ENCODE peak calls at places on chromosomes 13 and 19, in six cellular contexts. L, M, P, J, B and E are unnamed samples.

GRCh38 chr19:11196406-11197287 is 698 bp downstream of the KANK2 start:
- ATAC-seq in J (peak; percentile 23), P (peak; percentile 69), L (peak; percentile 31), B (peak; percentile 70), M (peak; percentile 66), E (peak; percentile 20)

GRCh38 chr19:2721570-2722540 is 683 bp upstream of the DIRAS1 start:
- ATAC-seq in M (no peak), B (no peak), J (no peak), L (no peak), P (no peak), E (no peak)

GRCh38 chr19:33470040-33470330 is 51.6 kb downstream of the PEPD start:
- ATAC-seq in B (no peak), L (no peak), J (no peak), M (no peak), P (no peak), E (no peak)

GRCh38 chr13:42027286-42027685 is 21.2 kb upstream of the DGKH start:
- ATAC-seq in P (no peak), J (no peak), B (no peak), M (no peak), L (no peak), E (no peak)

GRCh38 chr19:10653732-10654609 is at the start of gene ILF3:
- ATAC-seq in M (peak; percentile 86), P (peak; percentile 87), L (peak; percentile 83), J (peak; percentile 84), B (peak; percentile 96), E (peak; percentile 91)

GRCh38 chr19:3054972-3055740 is 7.1 kb downstream of the TLE5 start:
- ATAC-seq in B (no peak), L (no peak), J (no peak), M (no peak), P (peak; percentile 71), E (no peak)

GRCh38 chr13:24605923-24606372 is 74.3 kb upstream of the ATP12A start:
- ATAC-seq in L (peak; percentile 79), B (peak; percentile 26), J (peak; percentile 94), P (peak; percentile 76), M (peak; percentile 71), E (no peak)

GRCh38 chr13:41919031-41919740 is 41.7 kb downstream of the VWA8 start:
- ATAC-seq in L (peak; percentile 6), M (peak; percentile 61), B (no peak), P (peak; percentile 56), J (peak; percentile 46), E (no peak)

GRCh38 chr13:45297456-45298205 is 43.4 kb downstream of the TPT1 start:
- ATAC-seq in J (no peak), B (no peak), M (no peak), L (peak; percentile 58), P (no peak), E (no peak)

GRCh38 chr19:40933025-40933424 is 51.0 kb upstream of the CYP2A7 start:
- ATAC-seq in L (no peak), J (no peak), P (peak; percentile 77), B (no peak), M (peak; percentile 74), E (no peak)

GRCh38 chr19:39154626-39155100 is 29.1 kb downstream of the PAK4 start:
- ATAC-seq in L (no peak), M (peak; percentile 92), P (peak; percentile 67), J (peak; percentile 56), B (peak; percentile 31), E (no peak)

DNA sequence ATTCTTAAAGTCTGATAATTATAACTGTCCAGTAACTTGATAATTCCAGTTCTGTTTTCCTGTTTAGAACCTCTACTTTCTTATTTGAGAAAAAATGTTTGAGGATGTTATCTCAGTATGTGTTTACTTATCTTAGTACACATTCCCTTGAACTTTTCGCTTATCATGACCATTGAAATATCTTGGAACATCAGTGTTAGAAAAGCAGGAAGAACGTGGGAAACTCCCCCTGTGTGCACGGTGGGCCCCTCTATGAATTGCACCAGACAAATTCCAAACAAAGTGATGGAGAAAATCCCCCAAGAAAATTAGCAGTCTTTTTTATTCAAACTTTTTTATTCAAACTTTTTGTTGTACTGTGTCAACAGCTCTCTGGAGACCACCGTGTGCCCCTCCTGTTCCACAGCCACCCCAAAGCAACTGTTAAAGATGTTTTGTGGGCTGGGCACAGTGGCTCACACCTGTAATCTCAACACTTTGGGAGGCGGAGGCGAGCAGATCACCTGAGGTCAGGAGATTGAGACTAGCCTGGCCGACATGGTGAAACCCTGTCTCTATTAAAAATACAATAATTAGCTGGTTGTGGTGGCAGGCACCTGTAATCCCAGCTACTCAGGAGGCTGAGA is 78.3 kb upstream of the PEG3 start:
- ATAC-seq in L (no peak), B (no peak), P (no peak), J (peak; percentile 82), M (no peak), E (no peak)
- H3K27ac ChIP-seq in L (no peak overlapping the region), B (no peak overlapping the region), P (no peak overlapping the region), J (peak overlapping the region; percentile 70), M (no peak overlapping the region), E (no peak overlapping the region)

GRCh38 chr19:50332264-50333038 is 3.3 kb upstream of the KCNC3 start:
- ATAC-seq in B (no peak), M (no peak), J (no peak), L (no peak), P (no peak), E (no peak)
- H3K4me3 ChIP-seq in B (peak overlapping the region; percentile 50), M (peak overlapping the region; percentile 41), J (no peak overlapping the region), L (peak overlapping the region; percentile 66), P (peak overlapping the region; percentile 45), E (no peak overlapping the region)

GRCh38 chr13:67880916-67881315 is 650.8 kb upstream of the PCDH9 start:
- ATAC-seq in B (no peak), M (no peak), L (no peak), P (no peak), J (no peak), E (no peak)
- TF ChIP-seq EP300 in B (no peak), M (no peak), L (no peak), P (no peak), J (no peak), E (no peak)

DNA sequence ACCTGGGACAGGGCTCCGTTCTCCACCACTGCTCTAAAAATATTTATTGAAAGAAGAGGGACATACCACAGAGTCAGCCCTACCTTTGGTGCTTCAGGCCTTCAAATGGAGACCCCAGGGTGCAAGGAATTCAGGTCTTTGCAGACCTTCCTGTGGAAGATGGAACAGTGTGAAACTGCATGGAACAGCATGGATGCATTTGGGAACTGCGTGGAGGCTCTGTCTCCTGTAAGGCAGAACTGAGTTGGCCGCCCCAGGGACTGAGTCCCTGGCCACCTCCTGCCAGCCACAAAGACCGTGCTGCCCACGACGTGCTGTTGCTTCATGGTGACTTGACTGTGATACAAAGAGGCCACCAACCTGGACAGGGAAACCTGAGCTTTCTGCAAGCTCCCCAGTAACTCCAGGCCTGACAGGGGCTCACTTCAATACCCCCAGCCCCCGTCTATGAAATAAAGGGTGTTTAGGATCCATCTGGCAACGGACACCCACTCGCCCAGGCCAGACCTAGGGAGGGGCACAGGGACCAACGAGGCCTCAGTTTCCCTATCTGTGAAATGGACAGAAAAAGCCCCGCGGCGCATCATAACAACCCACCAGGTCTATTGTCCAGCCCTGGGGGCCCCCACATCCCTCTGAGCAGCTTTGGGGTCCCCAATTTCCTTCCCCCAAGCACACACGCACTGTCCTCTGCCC is 58.6 kb upstream of the KLF2 start:
- ATAC-seq in J (no peak), M (no peak), B (no peak), P (no peak), L (no peak), E (no peak)
- H3K27ac ChIP-seq in J (no peak overlapping the region), M (no peak overlapping the region), B (no peak overlapping the region), P (no peak overlapping the region), L (no peak overlapping the region), E (no peak overlapping the region)

GRCh38 chr19:17604372-17605025 is 49.0 kb downstream of the COLGALT1 start:
- ATAC-seq in L (no peak), J (no peak), M (no peak), B (no peak), P (no peak), E (no peak)

GRCh38 chr19:17605117-17605516 is 49.7 kb downstream of the COLGALT1 start:
- ATAC-seq in J (no peak), B (no peak), P (no peak), M (no peak), L (no peak), E (no peak)

GRCh38 chr19:17607936-17608335 is 52.5 kb downstream of the COLGALT1 start:
- ATAC-seq in L (no peak), B (no peak), J (no peak), M (no peak), P (no peak), E (no peak)

GRCh38 chr19:17605761-17606745 is 50.6 kb downstream of the COLGALT1 start:
- ATAC-seq in J (peak; percentile 88), L (peak; percentile 89), P (peak; percentile 89), B (peak; percentile 84), M (peak; percentile 94), E (peak; percentile 67)

GRCh38 chr19:17606786-17607185 is 51.3 kb downstream of the COLGALT1 start:
- ATAC-seq in M (no peak), J (peak; percentile 22), B (no peak), L (no peak), P (peak; percentile 44), E (no peak)
- H3K4me3 ChIP-seq in M (peak overlapping the region; percentile 43), J (peak overlapping the region; percentile 59), B (peak overlapping the region; percentile 53), L (no peak overlapping the region), P (peak overlapping the region; percentile 63), E (peak overlapping the region; percentile 45)

DNA sequence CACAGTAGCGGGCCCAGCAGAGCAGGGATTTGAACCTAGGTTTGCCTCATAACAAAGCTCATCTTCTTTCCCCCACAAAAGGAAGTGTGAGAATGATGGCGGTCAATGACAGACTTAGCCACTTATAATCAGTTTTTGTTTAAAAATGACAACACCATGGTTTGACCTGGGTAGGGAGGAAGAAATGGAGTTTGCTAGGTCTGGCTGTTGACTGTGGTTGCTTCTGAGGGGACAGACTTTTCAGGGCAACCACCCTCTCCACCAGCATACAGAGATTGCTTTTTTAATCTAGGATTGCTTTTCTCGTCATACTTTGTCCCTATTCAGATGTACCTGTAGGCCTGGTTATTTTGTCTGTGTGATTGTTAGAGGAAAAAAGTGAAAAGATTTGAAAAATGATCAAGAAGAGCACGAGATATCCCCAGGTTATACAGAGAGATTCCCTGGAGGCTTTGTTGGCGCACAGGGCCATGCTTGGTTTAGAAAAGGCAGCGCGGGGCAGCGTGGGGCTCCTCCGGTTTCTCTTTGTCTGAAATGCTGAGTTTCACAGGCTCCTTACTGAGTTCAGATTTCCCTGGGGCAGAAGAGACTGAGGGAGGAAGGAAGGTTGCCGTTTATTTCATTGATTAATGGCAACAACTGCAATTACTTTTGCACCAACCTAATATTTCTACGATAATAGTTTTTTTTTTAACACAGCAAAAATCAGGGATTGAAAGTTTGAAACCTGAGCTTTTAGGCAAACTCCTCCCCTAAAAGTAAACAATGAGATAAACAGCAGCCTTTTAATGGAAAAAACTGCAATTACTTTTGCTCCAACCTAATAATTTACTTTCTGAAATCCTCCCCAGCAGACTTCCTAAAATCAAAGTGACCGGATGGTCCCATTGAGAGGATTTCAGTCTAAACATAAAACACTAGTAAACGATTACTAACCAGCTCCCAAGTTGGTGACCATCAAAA is 97.0 kb upstream of the RNF113B start:
- ATAC-seq in P (no peak), M (no peak), B (no peak), L (no peak), J (peak; percentile 38), E (no peak)
- TF ChIP-seq EP300 in P (no peak), M (no peak), B (no peak), L (no peak), J (no peak), E (no peak)

GRCh38 chr13:84031120-84031519 is 148.8 kb upstream of the SLITRK1 start:
- ATAC-seq in B (no peak), L (peak; percentile 62), J (no peak), P (no peak), M (no peak), E (no peak)
- H3K27ac ChIP-seq in B (no peak overlapping the region), L (no peak overlapping the region), J (no peak overlapping the region), P (no peak overlapping the region), M (no peak overlapping the region), E (no peak overlapping the region)